ENCODE peak calls at places on chromosomes 2 and 18, in four cellular contexts. One of them, this sample, is unnamed.
A peak's percentile ranks its signal among the peaks of the same experiment; 100 is the strongest.

GRCh38 chr2:75627902-75628504 is 18.6 kb upstream of the MRPL19 start:
- DNase-seq in tibial nerve: peak; percentile 48
- DNase-seq in foreskin fibroblast: peak; percentile 90
- DNase-seq in amniotic epithelial cell: peak; percentile 62
- DNase-seq in this sample: no peak

GRCh38 chr2:54613794-54614257 is 109.6 kb upstream of the EML6 start:
- DNase-seq in tibial nerve: no peak
- DNase-seq in foreskin fibroblast: peak; percentile 52
- DNase-seq in amniotic epithelial cell: peak; percentile 68
- DNase-seq in this sample: no peak

GRCh38 chr2:271917-272316 is 7.2 kb downstream of the ACP1 start:
- DNase-seq in tibial nerve: no peak
- DNase-seq in amniotic epithelial cell: no peak
- DNase-seq in foreskin fibroblast: no peak
- DNase-seq in this sample: no peak

GRCh38 chr18:681985-682384 is 24.5 kb downstream of the TYMS start:
- DNase-seq in foreskin fibroblast: no peak
- DNase-seq in amniotic epithelial cell: no peak
- DNase-seq in tibial nerve: no peak
- DNase-seq in this sample: no peak

GRCh38 chr2:217609952-217610351 is 392.8 kb downstream of the TNS1 start:
- DNase-seq in foreskin fibroblast: no peak
- DNase-seq in tibial nerve: no peak
- DNase-seq in amniotic epithelial cell: no peak
- DNase-seq in this sample: no peak

GRCh38 chr18:37668971-37669747 is 103.6 kb upstream of the CELF4 start:
- DNase-seq in foreskin fibroblast: no peak
- DNase-seq in amniotic epithelial cell: no peak
- DNase-seq in tibial nerve: no peak
- DNase-seq in this sample: no peak

GRCh38 chr2:16553222-16553621 is 112.4 kb downstream of the CYRIA start:
- DNase-seq in amniotic epithelial cell: no peak
- DNase-seq in foreskin fibroblast: peak; percentile 1
- DNase-seq in tibial nerve: no peak
- DNase-seq in this sample: no peak

GRCh38 chr2:236678307-236678975 is 108.8 kb downstream of the ACKR3 start:
- DNase-seq in amniotic epithelial cell: no peak
- DNase-seq in tibial nerve: no peak
- DNase-seq in foreskin fibroblast: no peak
- DNase-seq in this sample: no peak

GRCh38 chr2:98601532-98602132 is 6.7 kb downstream of the COA5 start:
- DNase-seq in amniotic epithelial cell: peak; percentile 58
- DNase-seq in foreskin fibroblast: peak; percentile 58
- DNase-seq in tibial nerve: no peak
- DNase-seq in this sample: no peak

GRCh38 chr2:164178835-164179470 is 442.3 kb downstream of the GRB14 start:
- DNase-seq in tibial nerve: no peak
- DNase-seq in amniotic epithelial cell: peak; percentile 4
- DNase-seq in foreskin fibroblast: no peak
- DNase-seq in this sample: peak; percentile 9

GRCh38 chr18:54140641-54141040 is 83.8 kb downstream of the MBD2 start:
- DNase-seq in foreskin fibroblast: peak; percentile 64
- DNase-seq in tibial nerve: no peak
- DNase-seq in amniotic epithelial cell: peak; percentile 31
- DNase-seq in this sample: peak; percentile 64

GRCh38 chr2:174516495-174517378 is 29.9 kb upstream of the GPR155 start:
- DNase-seq in tibial nerve: no peak
- DNase-seq in amniotic epithelial cell: no peak
- DNase-seq in foreskin fibroblast: no peak
- DNase-seq in this sample: no peak

GRCh38 chr2:68726608-68727367 is 7.8 kb upstream of the ARHGAP25 start:
- DNase-seq in tibial nerve: no peak
- DNase-seq in foreskin fibroblast: no peak
- DNase-seq in amniotic epithelial cell: no peak
- DNase-seq in this sample: no peak

GRCh38 chr18:48623468-48624220 is 84.8 kb downstream of the CTIF start:
- DNase-seq in foreskin fibroblast: peak; percentile 71
- DNase-seq in tibial nerve: no peak
- DNase-seq in amniotic epithelial cell: peak; percentile 96
- DNase-seq in this sample: peak; percentile 59

GRCh38 chr18:58541789-58542425 is 87.0 kb downstream of the ALPK2 start:
- DNase-seq in tibial nerve: no peak
- DNase-seq in foreskin fibroblast: peak; percentile 91
- DNase-seq in amniotic epithelial cell: peak; percentile 99
- DNase-seq in this sample: peak; percentile 93

GRCh38 chr18:27004056-27004829 is 138.7 kb upstream of the AQP4 start:
- DNase-seq in tibial nerve: no peak
- DNase-seq in amniotic epithelial cell: no peak
- DNase-seq in foreskin fibroblast: peak; percentile 33
- DNase-seq in this sample: peak; percentile 1

GRCh38 chr2:29130295-29130694 is 15.1 kb downstream of the CLIP4 start:
- DNase-seq in amniotic epithelial cell: peak; percentile 84
- DNase-seq in foreskin fibroblast: peak; percentile 83
- DNase-seq in tibial nerve: no peak
- DNase-seq in this sample: peak; percentile 57

GRCh38 chr2:128894896-128895295 is 576.2 kb upstream of the HS6ST1 start:
- DNase-seq in tibial nerve: no peak
- DNase-seq in amniotic epithelial cell: no peak
- DNase-seq in foreskin fibroblast: no peak
- DNase-seq in this sample: no peak

GRCh38 chr2:55102056-55102812 is 52.0 kb upstream of the RTN4 start:
- DNase-seq in foreskin fibroblast: peak; percentile 87
- DNase-seq in tibial nerve: no peak
- DNase-seq in amniotic epithelial cell: peak; percentile 79
- DNase-seq in this sample: no peak

GRCh38 chr18:3440340-3440739 is 9.6 kb upstream of the TGIF1 start:
- DNase-seq in amniotic epithelial cell: no peak
- DNase-seq in tibial nerve: no peak
- DNase-seq in foreskin fibroblast: no peak
- DNase-seq in this sample: no peak

GRCh38 chr2:23545391-23545790 is 160.4 kb downstream of the KLHL29 start:
- DNase-seq in tibial nerve: no peak
- DNase-seq in amniotic epithelial cell: no peak
- DNase-seq in foreskin fibroblast: peak; percentile 63
- DNase-seq in this sample: no peak

GRCh38 chr18:79748321-79749157 is 49.2 kb upstream of the KCNG2 start:
- DNase-seq in amniotic epithelial cell: no peak
- DNase-seq in tibial nerve: no peak
- DNase-seq in foreskin fibroblast: no peak
- DNase-seq in this sample: no peak

GRCh38 chr18:25016666-25017065 is 335.3 kb downstream of the ZNF521 start:
- DNase-seq in amniotic epithelial cell: no peak
- DNase-seq in tibial nerve: no peak
- DNase-seq in foreskin fibroblast: no peak
- DNase-seq in this sample: no peak

GRCh38 chr18:39835303-39836030 is 2119.6 kb upstream of the PIK3C3 start:
- DNase-seq in foreskin fibroblast: peak; percentile 72
- DNase-seq in amniotic epithelial cell: no peak
- DNase-seq in tibial nerve: no peak
- DNase-seq in this sample: no peak

GRCh38 chr2:220893411-220893810 is 678.7 kb downstream of the EPHA4 start:
- DNase-seq in amniotic epithelial cell: peak; percentile 78
- DNase-seq in foreskin fibroblast: no peak
- DNase-seq in tibial nerve: no peak
- DNase-seq in this sample: no peak

GRCh38 chr2:97267411-97268074 is 154.6 kb downstream of the ANKRD36 start:
- DNase-seq in tibial nerve: peak; percentile 12
- DNase-seq in foreskin fibroblast: no peak
- DNase-seq in amniotic epithelial cell: no peak
- DNase-seq in this sample: no peak

GRCh38 chr2:137952586-137953129 is 11.6 kb upstream of the HNMT start:
- DNase-seq in foreskin fibroblast: no peak
- DNase-seq in amniotic epithelial cell: no peak
- DNase-seq in tibial nerve: no peak
- DNase-seq in this sample: no peak

GRCh38 chr2:118643286-118643685 is 204.2 kb downstream of the EN1 start:
- DNase-seq in tibial nerve: no peak
- DNase-seq in amniotic epithelial cell: no peak
- DNase-seq in foreskin fibroblast: peak; percentile 38
- DNase-seq in this sample: no peak

GRCh38 chr2:169300617-169301530 is 61.5 kb downstream of the LRP2 start:
- DNase-seq in amniotic epithelial cell: no peak
- DNase-seq in foreskin fibroblast: no peak
- DNase-seq in tibial nerve: no peak
- DNase-seq in this sample: no peak

GRCh38 chr18:55534996-55535395 is 53.0 kb downstream of the TCF4 start:
- DNase-seq in tibial nerve: no peak
- DNase-seq in foreskin fibroblast: no peak
- DNase-seq in amniotic epithelial cell: peak; percentile 37
- DNase-seq in this sample: no peak

GRCh38 chr2:190996338-190996946 is 17.5 kb downstream of the STAT1 start:
- DNase-seq in foreskin fibroblast: peak; percentile 59
- DNase-seq in amniotic epithelial cell: peak; percentile 32
- DNase-seq in tibial nerve: no peak
- DNase-seq in this sample: no peak

GRCh38 chr18:56748698-56749268 is 97.6 kb downstream of the WDR7 start:
- DNase-seq in amniotic epithelial cell: peak; percentile 42
- DNase-seq in tibial nerve: no peak
- DNase-seq in foreskin fibroblast: peak; percentile 64
- DNase-seq in this sample: no peak

GRCh38 chr2:173355866-173356508 is 1.3 kb downstream of the CDCA7 start:
- DNase-seq in foreskin fibroblast: peak; percentile 3
- DNase-seq in tibial nerve: no peak
- DNase-seq in amniotic epithelial cell: peak; percentile 12
- DNase-seq in this sample: no peak

GRCh38 chr2:119315241-119315925 is 51.3 kb downstream of the C2orf76 start:
- DNase-seq in foreskin fibroblast: peak; percentile 33
- DNase-seq in tibial nerve: no peak
- DNase-seq in amniotic epithelial cell: no peak
- DNase-seq in this sample: no peak

GRCh38 chr18:62974388-62974787 is 259.0 kb downstream of the PHLPP1 start:
- DNase-seq in tibial nerve: no peak
- DNase-seq in amniotic epithelial cell: no peak
- DNase-seq in foreskin fibroblast: no peak
- DNase-seq in this sample: no peak

GRCh38 chr2:85712261-85712660 is 18.1 kb downstream of the GNLY start:
- DNase-seq in foreskin fibroblast: no peak
- DNase-seq in amniotic epithelial cell: no peak
- DNase-seq in tibial nerve: no peak
- DNase-seq in this sample: no peak

GRCh38 chr2:40625849-40626248 is 174.0 kb upstream of the SLC8A1 start:
- DNase-seq in tibial nerve: no peak
- DNase-seq in foreskin fibroblast: peak; percentile 79
- DNase-seq in amniotic epithelial cell: peak; percentile 77
- DNase-seq in this sample: peak; percentile 62

GRCh38 chr2:109137616-109138015 is 8.6 kb downstream of the SH3RF3 start:
- DNase-seq in foreskin fibroblast: no peak
- DNase-seq in tibial nerve: no peak
- DNase-seq in amniotic epithelial cell: no peak
- DNase-seq in this sample: no peak